ENCODE peak calls at places on chromosome 1, in four cellular contexts. W, S, X and M are unnamed samples. For H3K79me2, the result is how much of the 10 kb centered on the place peaks cover.

GRCh38 chr1:170250531-170251276 is 104.9 kb downstream of the NTMT2 start:
- DNase-seq in W (no peak), S (no peak), X (no peak), M (no peak)

GRCh38 chr1:225454067-225454618 is 26.3 kb upstream of the LBR start:
- DNase-seq in W (no peak), S (no peak), X (no peak), M (no peak)

GRCh38 chr1:39158330-39159086 is 46.0 kb upstream of the MACF1 start:
- DNase-seq in W (peak), S (peak), X (peak), M (peak)

GRCh38 chr1:159900086-159900680 is at the start of gene CFAP45:
- DNase-seq in W (peak), S (peak), X (peak), M (peak)

GRCh38 chr1:16032388-16033100 is 10.7 kb downstream of the CLCNKA start:
- DNase-seq in W (peak), S (peak), X (peak), M (peak)

GRCh38 chr1:21175324-21175669 is 1.4 kb downstream of the EIF4G3 start:
- DNase-seq in W (peak), S (no peak), X (peak), M (no peak)

GRCh38 chr1:39509360-39510009 is 18.0 kb downstream of the BMP8A start:
- DNase-seq in W (peak), S (no peak), X (peak), M (peak)

GRCh38 chr1:196305216-196305615 is 303.0 kb downstream of the KCNT2 start:
- DNase-seq in W (no peak), S (no peak), X (no peak), M (no peak)

GRCh38 chr1:45840704-45841103 is 37.3 kb downstream of the MAST2 start:
- DNase-seq in W (no peak), S (no peak), X (no peak), M (no peak)

GRCh38 chr1:85274969-85275453 is 1.4 kb downstream of the BCL10 start:
- DNase-seq in W (peak), S (no peak), X (peak), M (no peak)
- H3K4me3 ChIP-seq in W (peak), S (peak), X (peak), M (peak)

GRCh38 chr1:236604218-236605029 is at the start of gene HEATR1:
- DNase-seq in W (peak), S (peak), X (peak), M (peak)

GRCh38 chr1:236603896-236604217 is 459 bp downstream of the HEATR1 start:
- DNase-seq in W (no peak), S (no peak), X (peak), M (peak)

GRCh38 chr1:236605030-236605806 is 902 bp upstream of the HEATR1 start:
- DNase-seq in W (no peak), S (no peak), X (no peak), M (no peak)

GRCh38 chr1:236602171-236602570 is 2.1 kb downstream of the HEATR1 start:
- DNase-seq in W (no peak), S (no peak), X (no peak), M (no peak)
- H3K79me2 ChIP-seq in W (half or more), S (under half), X (under half), M (half or more)

DNA sequence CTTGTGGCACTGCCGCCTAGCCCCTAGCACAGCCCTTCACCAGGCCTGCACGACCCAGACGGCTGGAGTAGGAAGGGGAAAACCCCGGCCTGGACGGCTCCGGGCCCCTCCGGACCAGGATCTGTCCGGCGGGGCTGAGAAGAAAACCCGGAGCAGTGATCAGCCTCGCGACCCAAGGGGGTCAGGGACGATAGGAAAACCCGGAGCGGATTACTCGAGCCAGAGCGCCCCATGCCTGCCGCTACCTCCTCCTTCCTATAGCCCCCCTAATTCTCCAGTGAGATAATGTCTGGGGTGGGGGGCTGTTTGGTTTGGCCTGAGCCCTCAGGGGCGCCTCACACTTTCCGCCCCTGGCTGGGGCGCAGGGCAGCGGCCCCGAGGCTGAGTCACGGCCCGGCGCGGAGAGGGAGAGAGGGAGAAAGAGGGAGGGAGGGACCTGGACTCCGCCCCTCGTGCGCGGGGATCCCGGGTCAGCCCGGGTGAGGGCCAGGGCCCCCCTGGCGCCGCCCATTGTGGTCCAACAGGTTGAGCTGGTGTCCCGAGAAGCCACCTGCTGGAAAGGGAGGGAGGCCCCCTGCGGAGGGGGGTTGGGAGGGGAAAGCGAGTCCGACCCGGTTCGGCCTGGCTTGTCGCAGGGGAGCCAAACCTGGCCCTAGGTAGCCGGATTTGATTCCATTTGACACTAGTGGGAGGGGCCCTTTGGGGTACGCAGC is 1.7 kb upstream of the ZBTB7B start:
- DNase-seq in W (peak), S (peak), X (peak), M (peak)
- H2AFZ ChIP-seq in W (peak), S (peak), X (peak), M (peak)

GRCh38 chr1:22652881-22653316 is at the start of gene C1QB:
- DNase-seq in W (no peak), S (no peak), X (no peak), M (no peak)

GRCh38 chr1:22652457-22652856 is 579 bp upstream of the C1QB start:
- DNase-seq in W (no peak), S (no peak), X (no peak), M (no peak)

GRCh38 chr1:22654692-22655091 is 1.7 kb downstream of the C1QB start:
- DNase-seq in W (no peak), S (no peak), X (no peak), M (peak)

GRCh38 chr1:22650089-22650693 is 2.8 kb upstream of the C1QB start:
- DNase-seq in W (no peak), S (no peak), X (no peak), M (no peak)

DNA sequence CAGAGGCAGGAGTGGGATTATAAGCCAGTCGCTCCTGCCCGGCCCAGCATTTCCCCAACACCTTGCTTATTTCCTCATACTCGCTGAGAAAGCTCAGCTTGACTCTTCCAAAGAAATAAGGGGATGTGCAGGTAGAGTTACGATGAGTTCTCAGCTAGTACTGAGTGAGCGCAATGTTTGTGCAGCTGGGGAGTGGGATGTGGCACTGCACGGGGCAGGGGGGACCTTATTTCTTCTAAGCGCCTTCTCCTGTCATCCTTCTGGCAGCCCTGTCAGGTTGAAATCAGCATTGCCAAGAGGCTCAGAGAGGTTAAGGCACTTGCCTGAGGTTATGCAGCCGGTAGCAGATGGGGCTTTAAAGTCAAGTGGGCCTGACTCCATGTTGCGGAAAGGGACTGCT is 705 bp downstream of the C1QB start:
- DNase-seq in W (no peak), S (no peak), X (no peak), M (no peak)
- H3K4me3 ChIP-seq in W (no peak), S (no peak), X (no peak), M (no peak)

DNA sequence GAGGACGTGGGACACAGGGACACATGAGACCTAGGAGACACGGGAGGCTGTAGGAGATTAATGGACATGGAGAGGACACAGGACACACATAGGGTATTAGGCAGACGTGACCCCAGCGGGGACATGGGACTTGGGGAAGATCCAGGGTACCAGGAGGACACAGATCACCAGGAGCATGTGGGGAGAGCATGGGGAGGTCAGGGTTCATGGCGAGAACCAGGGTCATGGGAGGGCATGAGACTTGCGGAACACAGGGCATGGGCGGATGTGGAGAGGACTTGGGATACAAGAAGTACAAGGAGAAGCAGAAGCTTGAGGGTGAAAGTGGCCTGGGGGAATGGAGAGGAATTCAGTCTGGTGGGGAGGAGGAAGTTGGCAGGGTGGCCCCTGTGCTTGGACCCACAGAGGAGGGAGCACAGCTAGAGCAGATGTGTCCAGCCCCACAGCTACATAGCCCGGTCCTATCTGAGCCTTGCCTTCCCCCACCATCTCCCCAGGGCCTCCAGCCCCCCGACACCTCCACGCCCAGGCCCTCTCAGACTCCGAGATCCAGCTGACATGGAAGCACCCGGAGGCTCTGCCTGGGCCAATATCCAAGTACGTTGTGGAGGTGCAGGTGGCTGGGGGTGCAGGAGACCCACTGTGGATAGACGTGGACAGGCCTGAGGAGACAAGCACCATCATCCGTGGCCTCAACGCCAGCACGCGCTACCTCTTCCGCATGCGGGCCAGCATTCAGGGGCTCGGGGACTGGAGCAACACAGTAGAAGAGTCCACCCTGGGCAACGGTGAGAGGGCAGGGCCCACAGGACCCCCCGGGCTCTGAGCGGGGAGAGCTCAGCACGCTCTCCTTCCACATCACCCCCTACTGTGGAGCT is 12.1 kb downstream of the TIE1 start:
- DNase-seq in W (no peak), S (no peak), X (no peak), M (no peak)
- H3K79me2 ChIP-seq in W (under half), S (under half), X (under half), M (under half)

DNA sequence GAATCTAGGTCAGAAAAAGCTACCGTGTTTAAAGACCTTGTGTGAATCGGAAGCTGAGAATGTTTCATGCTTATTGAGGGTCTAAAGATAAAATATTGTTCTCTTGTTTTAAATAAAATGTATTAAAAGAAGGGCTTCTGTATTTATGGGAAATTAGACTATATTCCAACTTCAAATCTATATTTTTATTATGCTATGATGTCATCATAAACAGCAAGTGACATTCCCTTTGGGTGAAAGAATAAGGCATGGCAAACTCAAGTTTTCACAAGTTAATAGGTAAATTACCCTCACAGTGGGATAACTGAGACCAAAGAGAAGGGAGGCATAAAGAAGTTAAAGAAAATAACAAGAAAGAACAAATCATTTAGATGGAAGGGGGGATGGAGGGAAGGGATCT is 333.8 kb upstream of the NR5A2 start:
- DNase-seq in W (no peak), S (no peak), X (no peak), M (no peak)
- H2AFZ ChIP-seq in W (no peak), S (no peak), X (no peak), M (no peak)